ENCODE peak calls at places on chromosomes 16 and 17, in ten cellular contexts. One of them, this sample, is unnamed.

GRCh38 chr16:58127634-58128033 is 1.5 kb downstream of the CFAP20 start:
- DNase-seq in activated CD4-positive, alpha-beta T cell treated with anti-CD3 and anti-CD28 coated beads for 48 hours: no peak
- DNase-seq in Kasumi-1: peak; percentile 48
- DNase-seq in hypothalamus: no peak
- DNase-seq in epithelial cell of esophagus: no peak
- DNase-seq in osteocyte: no peak
- DNase-seq in uterus: no peak
- DNase-seq in H9: no peak
- DNase-seq in transverse colon: no peak
- DNase-seq in right cardiac atrium: no peak
- DNase-seq in this sample: peak; percentile 11

GRCh38 chr17:39404542-39405378 is 3.3 kb upstream of the FBXL20 start:
- DNase-seq in activated CD4-positive, alpha-beta T cell treated with anti-CD3 and anti-CD28 coated beads for 48 hours: peak; percentile 35
- DNase-seq in Kasumi-1: no peak
- DNase-seq in hypothalamus: no peak
- DNase-seq in epithelial cell of esophagus: peak; percentile 89
- DNase-seq in osteocyte: no peak
- DNase-seq in uterus: no peak
- DNase-seq in H9: no peak
- DNase-seq in transverse colon: no peak
- DNase-seq in right cardiac atrium: no peak
- DNase-seq in this sample: peak; percentile 83

GRCh38 chr17:49557204-49558024 is 18.3 kb upstream of the NXPH3 start:
- DNase-seq in activated CD4-positive, alpha-beta T cell treated with anti-CD3 and anti-CD28 coated beads for 48 hours: peak; percentile 52
- DNase-seq in Kasumi-1: peak; percentile 88
- DNase-seq in hypothalamus: no peak
- DNase-seq in epithelial cell of esophagus: peak; percentile 73
- DNase-seq in osteocyte: no peak
- DNase-seq in uterus: no peak
- DNase-seq in H9: peak; percentile 85
- DNase-seq in transverse colon: no peak
- DNase-seq in right cardiac atrium: peak; percentile 28
- DNase-seq in this sample: peak; percentile 30

GRCh38 chr16:58709338-58709737 is 24.8 kb upstream of the SLC38A7 start:
- DNase-seq in activated CD4-positive, alpha-beta T cell treated with anti-CD3 and anti-CD28 coated beads for 48 hours: no peak
- DNase-seq in Kasumi-1: no peak
- DNase-seq in hypothalamus: no peak
- DNase-seq in epithelial cell of esophagus: no peak
- DNase-seq in osteocyte: no peak
- DNase-seq in uterus: no peak
- DNase-seq in H9: no peak
- DNase-seq in transverse colon: no peak
- DNase-seq in right cardiac atrium: no peak
- DNase-seq in this sample: no peak

GRCh38 chr17:16873654-16874035 is 98.3 kb downstream of the TNFRSF13B start:
- DNase-seq in activated CD4-positive, alpha-beta T cell treated with anti-CD3 and anti-CD28 coated beads for 48 hours: no peak
- DNase-seq in Kasumi-1: no peak
- DNase-seq in hypothalamus: no peak
- DNase-seq in epithelial cell of esophagus: no peak
- DNase-seq in osteocyte: peak; percentile 77
- DNase-seq in uterus: no peak
- DNase-seq in H9: peak; percentile 26
- DNase-seq in transverse colon: no peak
- DNase-seq in right cardiac atrium: no peak
- DNase-seq in this sample: no peak

GRCh38 chr17:32279933-32280716 is 14.5 kb downstream of the RHBDL3 start:
- DNase-seq in activated CD4-positive, alpha-beta T cell treated with anti-CD3 and anti-CD28 coated beads for 48 hours: no peak
- DNase-seq in Kasumi-1: no peak
- DNase-seq in hypothalamus: no peak
- DNase-seq in epithelial cell of esophagus: no peak
- DNase-seq in osteocyte: no peak
- DNase-seq in uterus: no peak
- DNase-seq in H9: peak; percentile 91
- DNase-seq in transverse colon: no peak
- DNase-seq in right cardiac atrium: no peak
- DNase-seq in this sample: no peak

GRCh38 chr17:7328840-7329359 is at the start of gene NEURL4:
- DNase-seq in activated CD4-positive, alpha-beta T cell treated with anti-CD3 and anti-CD28 coated beads for 48 hours: peak; percentile 55
- DNase-seq in Kasumi-1: no peak
- DNase-seq in hypothalamus: no peak
- DNase-seq in epithelial cell of esophagus: peak; percentile 43
- DNase-seq in osteocyte: no peak
- DNase-seq in uterus: no peak
- DNase-seq in H9: no peak
- DNase-seq in transverse colon: no peak
- DNase-seq in right cardiac atrium: no peak
- DNase-seq in this sample: no peak

GRCh38 chr17:77370536-77370935 is 229.8 kb downstream of the SEC14L1 start:
- DNase-seq in activated CD4-positive, alpha-beta T cell treated with anti-CD3 and anti-CD28 coated beads for 48 hours: no peak
- DNase-seq in Kasumi-1: no peak
- DNase-seq in hypothalamus: no peak
- DNase-seq in epithelial cell of esophagus: no peak
- DNase-seq in osteocyte: no peak
- DNase-seq in uterus: no peak
- DNase-seq in H9: no peak
- DNase-seq in transverse colon: no peak
- DNase-seq in right cardiac atrium: peak; percentile 8
- DNase-seq in this sample: no peak

GRCh38 chr16:52497067-52497816 is 49.7 kb downstream of the TOX3 start:
- DNase-seq in activated CD4-positive, alpha-beta T cell treated with anti-CD3 and anti-CD28 coated beads for 48 hours: no peak
- DNase-seq in Kasumi-1: no peak
- DNase-seq in hypothalamus: no peak
- DNase-seq in epithelial cell of esophagus: peak; percentile 58
- DNase-seq in osteocyte: no peak
- DNase-seq in uterus: no peak
- DNase-seq in H9: no peak
- DNase-seq in transverse colon: no peak
- DNase-seq in right cardiac atrium: no peak
- DNase-seq in this sample: no peak

GRCh38 chr17:1709971-1710806 is at the start of gene TLCD2:
- DNase-seq in activated CD4-positive, alpha-beta T cell treated with anti-CD3 and anti-CD28 coated beads for 48 hours: no peak
- DNase-seq in Kasumi-1: no peak
- DNase-seq in hypothalamus: no peak
- DNase-seq in epithelial cell of esophagus: peak; percentile 77
- DNase-seq in osteocyte: no peak
- DNase-seq in uterus: peak; percentile 70
- DNase-seq in H9: peak; percentile 78
- DNase-seq in transverse colon: peak; percentile 94
- DNase-seq in right cardiac atrium: peak; percentile 92
- DNase-seq in this sample: peak; percentile 60

GRCh38 chr16:72427786-72428480 is 256.0 kb upstream of the PMFBP1 start:
- DNase-seq in activated CD4-positive, alpha-beta T cell treated with anti-CD3 and anti-CD28 coated beads for 48 hours: no peak
- DNase-seq in Kasumi-1: no peak
- DNase-seq in hypothalamus: no peak
- DNase-seq in epithelial cell of esophagus: no peak
- DNase-seq in osteocyte: no peak
- DNase-seq in uterus: no peak
- DNase-seq in H9: no peak
- DNase-seq in transverse colon: no peak
- DNase-seq in right cardiac atrium: no peak
- DNase-seq in this sample: no peak

GRCh38 chr17:63918305-63918704 is 334 bp downstream of the GH1 start:
- DNase-seq in activated CD4-positive, alpha-beta T cell treated with anti-CD3 and anti-CD28 coated beads for 48 hours: no peak
- DNase-seq in Kasumi-1: no peak
- DNase-seq in hypothalamus: no peak
- DNase-seq in epithelial cell of esophagus: no peak
- DNase-seq in osteocyte: no peak
- DNase-seq in uterus: no peak
- DNase-seq in H9: peak; percentile 92
- DNase-seq in transverse colon: no peak
- DNase-seq in right cardiac atrium: no peak
- DNase-seq in this sample: no peak

GRCh38 chr17:37187262-37187661 is 188.5 kb upstream of the C17orf78 start:
- DNase-seq in activated CD4-positive, alpha-beta T cell treated with anti-CD3 and anti-CD28 coated beads for 48 hours: no peak
- DNase-seq in Kasumi-1: no peak
- DNase-seq in hypothalamus: no peak
- DNase-seq in epithelial cell of esophagus: no peak
- DNase-seq in osteocyte: no peak
- DNase-seq in uterus: no peak
- DNase-seq in H9: no peak
- DNase-seq in transverse colon: no peak
- DNase-seq in right cardiac atrium: no peak
- DNase-seq in this sample: no peak

GRCh38 chr17:3925684-3926537 is 9.6 kb upstream of the P2RX1 start:
- DNase-seq in activated CD4-positive, alpha-beta T cell treated with anti-CD3 and anti-CD28 coated beads for 48 hours: no peak
- DNase-seq in Kasumi-1: no peak
- DNase-seq in hypothalamus: no peak
- DNase-seq in epithelial cell of esophagus: no peak
- DNase-seq in osteocyte: no peak
- DNase-seq in uterus: no peak
- DNase-seq in H9: no peak
- DNase-seq in transverse colon: no peak
- DNase-seq in right cardiac atrium: peak; percentile 18
- DNase-seq in this sample: no peak

GRCh38 chr16:26787924-26788323 is 278.8 kb upstream of the C16orf82 start:
- DNase-seq in activated CD4-positive, alpha-beta T cell treated with anti-CD3 and anti-CD28 coated beads for 48 hours: no peak
- DNase-seq in Kasumi-1: no peak
- DNase-seq in hypothalamus: no peak
- DNase-seq in epithelial cell of esophagus: no peak
- DNase-seq in osteocyte: no peak
- DNase-seq in uterus: no peak
- DNase-seq in H9: no peak
- DNase-seq in transverse colon: no peak
- DNase-seq in right cardiac atrium: no peak
- DNase-seq in this sample: no peak

This sample was measured in mammary epithelial cell.